ENCODE peak calls at places on chromosomes 13 and 19, in six cellular contexts. Z is activated T-cell treated with anti-CD3 and anti-CD28 coated beads for 1 hour, X is EL, S is K562, U is M059J, Y is AG09319. N is an unnamed sample.

GRCh38 chr19:2659856-2660432 is 42.5 kb downstream of the GNG7 start:
- DNase-seq in Y (no peak), S (no peak), U (no peak), X (no peak), Z (no peak), N (no peak)

GRCh38 chr13:101535192-101535746 is 82.8 kb downstream of the ITGBL1 start:
- DNase-seq in Y (no peak), X (peak), Z (no peak), S (no peak), U (peak), N (peak)

GRCh38 chr13:67769063-67769986 is 539.2 kb upstream of the PCDH9 start:
- DNase-seq in Y (no peak), X (no peak), S (no peak), Z (no peak), U (no peak), N (no peak)

GRCh38 chr13:40102854-40103253 is 447.4 kb downstream of the COG6 start:
- DNase-seq in U (peak), Y (no peak), X (peak), S (peak), Z (peak), N (peak)

GRCh38 chr19:33552928-33553279 is 31.3 kb upstream of the PEPD start:
- DNase-seq in Y (no peak), Z (no peak), S (peak), X (no peak), U (no peak), N (no peak)

GRCh38 chr13:46717275-46717674 is 79.7 kb downstream of the ESD start:
- DNase-seq in S (no peak), Z (no peak), Y (no peak), U (no peak), X (no peak), N (no peak)

GRCh38 chr13:59478908-59479307 is 684.8 kb downstream of the DIAPH3 start:
- DNase-seq in U (no peak), S (no peak), Y (no peak), Z (no peak), X (no peak), N (no peak)

GRCh38 chr13:50387124-50387581 is 371.9 kb downstream of the KCNRG start:
- DNase-seq in U (peak), X (no peak), Y (no peak), S (peak), Z (peak), N (peak)

GRCh38 chr13:30652746-30653145 is 35.0 kb downstream of the USPL1 start:
- DNase-seq in U (no peak), Z (no peak), S (no peak), Y (no peak), X (no peak), N (no peak)

GRCh38 chr19:53511933-53512374 is 26.0 kb upstream of the ZNF331 start:
- DNase-seq in X (peak), Y (peak), S (peak), Z (peak), U (peak), N (peak)

GRCh38 chr13:110294146-110294545 is 12.8 kb downstream of the COL4A1 start:
- DNase-seq in X (no peak), S (no peak), U (no peak), Y (no peak), Z (no peak), N (no peak)

GRCh38 chr19:35828694-35829301 is 16.2 kb upstream of the PRODH2 start:
- DNase-seq in S (peak), Y (no peak), Z (peak), X (peak), U (peak), N (peak)

GRCh38 chr13:50127017-50127725 is 111.9 kb downstream of the KCNRG start:
- DNase-seq in Z (no peak), X (peak), U (no peak), S (no peak), Y (no peak), N (peak)

GRCh38 chr13:88246239-88246638 is 575.1 kb downstream of the SLITRK5 start:
- DNase-seq in X (no peak), Z (no peak), S (no peak), Y (no peak), U (no peak), N (no peak)

GRCh38 chr13:55517312-55517711 is 1623.4 kb upstream of the PRR20A start:
- DNase-seq in U (no peak), X (no peak), Z (no peak), Y (no peak), S (no peak), N (no peak)

GRCh38 chr19:45527731-45528130 is 20.5 kb downstream of the VASP start:
- DNase-seq in S (peak), Y (no peak), U (no peak), X (no peak), Z (no peak), N (no peak)

GRCh38 chr13:51697181-51697580 is 106.8 kb downstream of the DHRS12 start:
- DNase-seq in Y (no peak), Z (no peak), X (peak), S (no peak), U (no peak), N (peak)

GRCh38 chr19:58511353-58512208 is at the start of gene SLC27A5:
- DNase-seq in U (no peak), Y (no peak), X (no peak), Z (no peak), S (no peak), N (no peak)

GRCh38 chr13:71758823-71759222 is 108.2 kb downstream of the DACH1 start:
- DNase-seq in Z (no peak), S (no peak), X (no peak), U (no peak), Y (no peak), N (no peak)